ENCODE peak calls at places on chromosomes 11 and 22, in five cellular contexts. E, C, A, J and W are unnamed samples.

GRCh38 chr22:22450343-22450839 is 58.2 kb downstream of the ZNF280B start:
- DNase-seq in E (no peak), C (no peak), A (no peak), J (peak), W (no peak)

GRCh38 chr22:30386960-30387848 is at the start of gene RNF215:
- DNase-seq in C (peak), J (peak), E (peak), A (peak), W (peak)

GRCh38 chr11:13247606-13248320 is 29.8 kb upstream of the BMAL1 start:
- DNase-seq in A (no peak), C (no peak), E (no peak), J (no peak), W (no peak)

GRCh38 chr22:46081831-46082210 is 68.5 kb upstream of the PPARA start:
- DNase-seq in A (no peak), E (no peak), C (no peak), J (no peak), W (peak)

GRCh38 chr11:8282621-8283509 is 19.2 kb upstream of the LMO1 start:
- DNase-seq in A (no peak), C (no peak), J (no peak), E (no peak), W (no peak)

GRCh38 chr11:76701701-76702100 is 31.2 kb upstream of the LRRC32 start:
- DNase-seq in E (no peak), C (peak), A (peak), J (peak), W (no peak)

GRCh38 chr11:11390068-11390775 is 37.2 kb upstream of the CSNK2A3 start:
- DNase-seq in C (no peak), E (no peak), J (no peak), A (no peak), W (no peak)

GRCh38 chr11:2577071-2578005 is 122.5 kb downstream of the KCNQ1OT1 start:
- DNase-seq in C (no peak), A (no peak), E (no peak), J (no peak), W (no peak)

GRCh38 chr11:101862410-101863233 is 52.2 kb upstream of the CEP126 start:
- DNase-seq in E (peak), A (peak), J (peak), C (peak), W (peak)

GRCh38 chr11:7639643-7640025 is 33.7 kb downstream of the CYB5R2 start:
- DNase-seq in A (no peak), J (no peak), C (no peak), E (peak), W (no peak)

GRCh38 chr11:66207816-66208215 is 60.6 kb upstream of the RAB1B start:
- DNase-seq in J (no peak), C (no peak), A (no peak), E (no peak), W (no peak)

GRCh38 chr22:30876925-30877553 is 91.5 kb downstream of the MORC2 start:
- DNase-seq in C (peak), J (peak), E (no peak), A (no peak), W (no peak)

GRCh38 chr11:1235615-1236315 is 12.9 kb downstream of the MUC5B start:
- DNase-seq in A (no peak), E (no peak), J (no peak), C (no peak), W (no peak)

GRCh38 chr11:96464695-96465307 is 75.0 kb downstream of the JRKL start:
- DNase-seq in E (peak), J (peak), C (peak), A (peak), W (peak)

GRCh38 chr11:20021771-20022362 is 138.4 kb downstream of the DBX1 start:
- DNase-seq in E (no peak), J (no peak), A (no peak), C (no peak), W (no peak)

GRCh38 chr11:77124041-77124440 is 4.0 kb upstream of the MYO7A start:
- DNase-seq in C (no peak), E (no peak), A (no peak), J (no peak), W (no peak)

GRCh38 chr22:49197986-49198704 is 629.5 kb downstream of the BRD1 start:
- DNase-seq in A (no peak), E (no peak), J (no peak), C (no peak), W (no peak)

GRCh38 chr11:587978-588380 is 11.7 kb downstream of the PHRF1 start:
- DNase-seq in J (peak), A (peak), E (no peak), C (peak), W (no peak)

GRCh38 chr22:46911341-46911740 is 148.9 kb downstream of the TBC1D22A start:
- DNase-seq in J (no peak), C (no peak), E (no peak), A (no peak), W (no peak)

GRCh38 chr11:21861314-21861713 is 331.6 kb upstream of the ANO5 start:
- DNase-seq in J (no peak), A (no peak), E (no peak), C (no peak), W (no peak)

GRCh38 chr11:96278039-96278897 is 64.7 kb downstream of the MAML2 start:
- DNase-seq in A (no peak), C (peak), J (peak), E (peak), W (peak)

GRCh38 chr11:13896175-13896989 is 66.1 kb upstream of the SPON1 start:
- DNase-seq in E (no peak), A (no peak), C (no peak), J (no peak), W (no peak)

GRCh38 chr11:130106381-130106780 is 36.7 kb downstream of the APLP2 start:
- DNase-seq in C (no peak), J (no peak), A (no peak), E (peak), W (no peak)

GRCh38 chr11:124839051-124839971 is 25.9 kb upstream of the ROBO3 start:
- DNase-seq in A (no peak), J (no peak), C (no peak), E (no peak), W (no peak)

GRCh38 chr11:79018371-79018849 is 422.4 kb downstream of the TENM4 start:
- DNase-seq in J (peak), C (peak), A (peak), E (peak), W (no peak)

GRCh38 chr11:115933564-115933963 is 429.3 kb upstream of the CADM1 start:
- DNase-seq in E (no peak), J (no peak), C (no peak), A (no peak), W (no peak)

GRCh38 chr11:64341851-64342791 is 2.1 kb downstream of the CCDC88B start:
- DNase-seq in E (peak), C (peak), J (peak), A (peak), W (peak)

GRCh38 chr11:62217191-62217748 is 8.8 kb downstream of the SCGB2A1 start:
- DNase-seq in J (peak), E (no peak), A (no peak), C (no peak), W (no peak)
- TF ChIP-seq CTCF in J (peak), E (peak), A (peak), C (peak), W (peak)

GRCh38 chr11:93133710-93134109 is 64.1 kb downstream of the SLC36A4 start:
- DNase-seq in J (peak), C (peak), E (peak), A (peak), W (no peak)

GRCh38 chr11:93128574-93128973 is 69.2 kb downstream of the SLC36A4 start:
- DNase-seq in C (no peak), E (no peak), A (no peak), J (no peak), W (no peak)

GRCh38 chr11:93131709-93132108 is 66.1 kb downstream of the SLC36A4 start:
- DNase-seq in C (no peak), E (no peak), A (no peak), J (no peak), W (no peak)
- TF ChIP-seq CTCF in C (no peak), E (no peak), A (no peak), J (peak), W (no peak)

GRCh38 chr11:67644042-67644441 is 4.5 kb upstream of the TBX10 start:
- DNase-seq in A (no peak), J (peak), E (peak), C (no peak), W (peak)
- TF ChIP-seq CTCF in A (peak), J (peak), E (peak), C (peak), W (peak)

DNA sequence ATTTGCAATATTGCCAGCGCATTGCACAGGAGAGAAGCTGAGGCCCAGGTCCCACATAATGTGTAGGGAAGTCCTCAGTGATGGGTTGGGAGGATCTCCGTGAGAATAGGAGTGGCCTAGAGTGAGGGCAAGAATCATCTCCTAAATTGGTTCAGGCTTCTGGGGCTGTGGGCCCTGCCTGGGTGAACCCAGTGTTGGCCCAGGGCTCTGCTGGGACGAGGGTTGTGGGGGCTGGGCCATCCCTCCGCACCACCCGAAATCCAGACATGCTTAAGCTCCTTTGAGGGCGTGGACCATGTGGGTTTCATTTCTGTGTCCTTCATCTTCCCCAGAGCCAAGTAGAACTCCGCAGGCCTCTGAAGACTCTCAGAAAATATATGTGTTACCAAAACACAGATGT is 3.7 kb downstream of the MICALL1 start:
- DNase-seq in J (no peak), A (no peak), E (no peak), C (peak), W (no peak)
- TF ChIP-seq CTCF in J (no peak), A (no peak), E (no peak), C (no peak), W (no peak)

GRCh38 chr11:112361396-112361795 is 100.7 kb upstream of the PLET1 start:
- DNase-seq in E (no peak), J (no peak), C (no peak), A (no peak), W (no peak)

GRCh38 chr11:112352907-112353306 is 92.2 kb upstream of the PLET1 start:
- DNase-seq in C (no peak), E (peak), J (peak), A (no peak), W (no peak)

GRCh38 chr11:112357488-112357887 is 96.8 kb upstream of the PLET1 start:
- DNase-seq in C (no peak), J (no peak), E (no peak), A (no peak), W (no peak)

GRCh38 chr11:112354364-112354763 is 93.7 kb upstream of the PLET1 start:
- DNase-seq in J (no peak), E (no peak), A (no peak), C (no peak), W (no peak)

DNA sequence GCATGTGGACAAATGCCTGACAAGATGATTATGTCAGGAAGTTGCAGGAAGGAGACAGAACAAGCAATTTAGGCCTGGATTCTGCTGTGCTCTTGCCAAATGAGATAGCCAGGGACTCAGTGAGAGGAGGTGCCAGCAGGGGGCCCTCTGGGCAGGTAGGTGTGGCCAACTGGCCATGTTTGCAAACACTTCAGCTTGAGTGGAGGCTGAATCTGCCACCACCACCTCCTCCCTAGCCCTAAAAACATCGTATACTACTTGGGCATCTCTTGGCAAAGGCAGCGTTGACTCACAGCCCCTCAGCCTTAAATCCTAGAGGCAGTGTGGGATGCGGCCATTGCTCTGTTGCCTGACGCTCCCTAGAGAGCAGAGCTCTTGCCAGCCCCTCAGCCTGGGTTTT is 95.1 kb upstream of the PLET1 start:
- DNase-seq in J (peak), A (no peak), E (peak), C (peak), W (peak)
- TF ChIP-seq CTCF in J (peak), A (peak), E (peak), C (peak), W (peak)

GRCh38 chr22:26672590-26673468 is 15.4 kb downstream of the MIAT start:
- DNase-seq in A (peak), J (peak), C (peak), E (peak), W (peak)
- TF ChIP-seq CTCF in A (peak), J (peak), C (peak), E (peak), W (peak)

GRCh38 chr22:42813501-42813900 is 43.6 kb downstream of the ARFGAP3 start:
- DNase-seq in C (no peak), E (no peak), A (no peak), J (peak), W (no peak)
- TF ChIP-seq CTCF in C (no peak), E (no peak), A (no peak), J (no peak), W (no peak)

GRCh38 chr22:25208743-25209505 is 9.3 kb downstream of the CRYBB3 start:
- DNase-seq in C (no peak), E (peak), J (no peak), A (no peak), W (no peak)
- TF ChIP-seq CTCF in C (no peak), E (no peak), J (no peak), A (no peak), W (no peak)